ENCODE peak calls at places on chromosomes 2 and 18, in seven cellular contexts. L, G, A, X, H, Q and O are unnamed samples.

GRCh38 chr2:121613774-121614173 is 35.5 kb downstream of the CLASP1 start:
- DNase-seq in G (no peak), H (no peak), X (no peak), Q (no peak), L (no peak), A (no peak), O (no peak)

GRCh38 chr18:39773656-39774055 is 2181.4 kb upstream of the PIK3C3 start:
- DNase-seq in Q (no peak), G (no peak), L (no peak), X (no peak), H (no peak), A (no peak), O (no peak)

GRCh38 chr2:152743004-152743403 is 24.6 kb downstream of the ARL6IP6 start:
- DNase-seq in G (no peak), Q (peak; percentile 16), X (no peak), L (peak; percentile 46), H (peak; percentile 24), A (no peak), O (no peak)

GRCh38 chr18:49899647-49900330 is 86.5 kb upstream of the ACAA2 start:
- DNase-seq in A (no peak), H (no peak), G (no peak), L (peak; percentile 27), Q (peak; percentile 51), X (no peak), O (no peak)

GRCh38 chr2:52929412-52929811 is 838.2 kb upstream of the CHAC2 start:
- DNase-seq in Q (no peak), X (no peak), G (no peak), L (no peak), H (no peak), A (no peak), O (no peak)

GRCh38 chr2:5022056-5022455 is 670.1 kb upstream of the SOX11 start:
- DNase-seq in L (no peak), X (no peak), Q (no peak), G (no peak), H (no peak), A (no peak), O (no peak)

GRCh38 chr2:144099746-144100438 is 420.0 kb downstream of the ZEB2 start:
- DNase-seq in H (no peak), G (no peak), A (no peak), X (no peak), Q (no peak), L (no peak), O (no peak)

GRCh38 chr2:120734930-120735611 is 597 bp upstream of the GLI2 start:
- DNase-seq in G (no peak), X (no peak), A (no peak), H (no peak), L (no peak), Q (peak; percentile 66), O (no peak)

GRCh38 chr2:145601306-145601925 is 1081.5 kb upstream of the ZEB2 start:
- DNase-seq in G (no peak), L (no peak), Q (no peak), A (no peak), H (no peak), X (no peak), O (no peak)

GRCh38 chr18:10060469-10060782 is 146.6 kb downstream of the VAPA start:
- DNase-seq in A (no peak), G (no peak), Q (peak; percentile 17), X (no peak), L (no peak), H (no peak), O (no peak)

GRCh38 chr2:121284424-121285076 is 452 bp downstream of the TFCP2L1 start:
- DNase-seq in G (no peak), A (no peak), Q (peak; percentile 75), L (no peak), X (no peak), H (peak; percentile 47), O (no peak)

GRCh38 chr2:85920810-85921545 is 32.2 kb upstream of the ST3GAL5 start:
- DNase-seq in X (no peak), A (no peak), L (no peak), H (no peak), Q (no peak), G (no peak), O (no peak)

GRCh38 chr2:132522901-132523300 is 106.3 kb downstream of the GPR39 start:
- DNase-seq in X (no peak), L (no peak), Q (no peak), H (no peak), A (no peak), G (no peak), O (no peak)

GRCh38 chr2:160432633-160433032 is 61.0 kb downstream of the RBMS1 start:
- DNase-seq in X (no peak), A (no peak), L (no peak), Q (no peak), H (no peak), G (no peak), O (no peak)

GRCh38 chr2:124908411-124908810 is 883.3 kb downstream of the CNTNAP5 start:
- DNase-seq in L (no peak), Q (no peak), A (no peak), H (no peak), G (no peak), X (no peak), O (no peak)

GRCh38 chr2:235670974-235671787 is 177.3 kb downstream of the AGAP1 start:
- DNase-seq in H (no peak), A (no peak), Q (no peak), X (no peak), G (no peak), L (no peak), O (no peak)

GRCh38 chr2:229454934-229455631 is 184.0 kb upstream of the PID1 start:
- DNase-seq in H (no peak), Q (no peak), L (no peak), A (no peak), G (no peak), X (no peak), O (no peak)

GRCh38 chr2:229087843-229088520 is 183.1 kb downstream of the PID1 start:
- DNase-seq in X (no peak), H (no peak), G (no peak), A (no peak), Q (no peak), L (no peak), O (no peak)

GRCh38 chr2:16226942-16227664 is 286.8 kb downstream of the MYCN start:
- DNase-seq in Q (no peak), H (no peak), A (no peak), L (no peak), G (no peak), X (no peak), O (no peak)

GRCh38 chr2:160292225-160292624 is 92.2 kb upstream of the ITGB6 start:
- DNase-seq in Q (no peak), G (no peak), H (no peak), A (no peak), X (no peak), L (peak; percentile 15), O (no peak)

GRCh38 chr2:241569831-241570281 is 11.3 kb downstream of the BOK start:
- DNase-seq in A (no peak), Q (peak; percentile 14), H (no peak), X (no peak), G (no peak), L (no peak), O (no peak)

GRCh38 chr2:10141736-10142639 is 19.4 kb downstream of the RRM2 start:
- DNase-seq in A (peak; percentile 61), X (no peak), H (no peak), Q (peak; percentile 88), L (no peak), G (no peak), O (no peak)

GRCh38 chr18:79988925-79989361 is 580 bp upstream of the TXNL4A start:
- DNase-seq in X (no peak), A (no peak), Q (no peak), H (no peak), G (no peak), L (no peak), O (no peak)

GRCh38 chr2:43882312-43882711 is 43.5 kb downstream of the ABCG8 start:
- DNase-seq in H (peak; percentile 2), A (no peak), G (no peak), X (no peak), L (no peak), Q (peak; percentile 52), O (no peak)
- TF ChIP-seq TAF1 in H (no peak), A (no peak), G (no peak), X (no peak), L (no peak), Q (no peak), O (no peak)

GRCh38 chr2:3806730-3807129 is 103.4 kb downstream of the DCDC2C start:
- DNase-seq in Q (no peak), G (no peak), X (no peak), L (no peak), A (no peak), H (no peak), O (no peak)

GRCh38 chr2:3805120-3805519 is 101.7 kb downstream of the DCDC2C start:
- DNase-seq in Q (peak; percentile 75), A (no peak), L (peak; percentile 57), X (no peak), G (no peak), H (peak; percentile 27), O (no peak)

GRCh38 chr2:3807853-3808252 is 104.5 kb downstream of the DCDC2C start:
- DNase-seq in H (no peak), Q (no peak), X (no peak), G (no peak), A (no peak), L (peak; percentile 12), O (no peak)
- TF ChIP-seq TAF1 in H (no peak), Q (no peak), X (no peak), G (no peak), A (no peak), L (no peak), O (no peak)

GRCh38 chr2:239346676-239347075 is 54.1 kb downstream of the HDAC4 start:
- DNase-seq in L (no peak), A (no peak), G (no peak), H (no peak), Q (no peak), X (no peak), O (no peak)

GRCh38 chr2:239351687-239352086 is 49.1 kb downstream of the HDAC4 start:
- DNase-seq in H (no peak), A (no peak), X (no peak), Q (no peak), L (no peak), G (no peak), O (no peak)

GRCh38 chr2:239345251-239345650 is 55.6 kb downstream of the HDAC4 start:
- DNase-seq in Q (no peak), G (no peak), H (no peak), X (no peak), L (no peak), A (no peak), O (no peak)

GRCh38 chr2:239349448-239350135 is 51.2 kb downstream of the HDAC4 start:
- DNase-seq in L (no peak), G (no peak), Q (no peak), X (no peak), H (no peak), A (no peak), O (no peak)

GRCh38 chr2:239348563-239349447 is 52.0 kb downstream of the HDAC4 start:
- DNase-seq in H (no peak), A (no peak), L (no peak), Q (peak; percentile 74), X (no peak), G (no peak), O (no peak)
- TF ChIP-seq TAF1 in H (no peak), A (no peak), L (no peak), Q (no peak), X (no peak), G (no peak), O (no peak)

DNA sequence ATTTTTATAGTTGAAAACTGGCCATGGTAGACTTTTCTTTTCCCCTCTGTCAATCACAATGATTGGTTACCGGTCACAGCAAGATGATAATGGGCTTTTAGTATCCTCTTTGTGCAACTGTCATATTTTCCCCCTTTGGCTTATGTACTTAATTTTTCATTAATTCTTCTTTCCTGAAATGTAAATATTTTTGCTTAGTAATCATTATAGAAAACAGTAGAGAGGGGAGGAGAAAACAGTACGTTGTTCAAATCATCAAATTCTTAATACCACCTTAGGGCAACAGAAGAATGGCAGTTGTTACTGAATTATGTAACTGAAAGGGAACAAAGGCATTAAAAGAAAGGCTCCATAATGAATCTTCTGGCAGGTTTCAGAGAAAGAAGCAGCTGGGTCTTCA is 699.0 kb downstream of the METTL4 start:
- DNase-seq in Q (no peak), G (no peak), A (no peak), H (no peak), L (no peak), X (no peak), O (no peak)
- TF ChIP-seq TAF1 in Q (no peak), G (no peak), A (no peak), H (no peak), L (no peak), X (no peak), O (no peak)